ENCODE peak calls at places on chromosome 9, in nine cellular contexts. N is omental fat pad, G is neural crest cell, E is WTC11, B is AG09319, F is DND-41, U is Peyer's patch, K is psoas muscle, X is AG09309. V is an unnamed sample.

GRCh38 chr9:136578915-136579637 is 33.2 kb upstream of the NOTCH1 start:
- DNase-seq in K (no peak), N (no peak), E (no peak), G (no peak), X (no peak), U (no peak), F (peak), B (no peak), V (no peak)

GRCh38 chr9:8560560-8561525 is 761.3 kb upstream of the DMAC1 start:
- DNase-seq in U (no peak), B (no peak), E (peak), N (no peak), G (no peak), K (no peak), F (no peak), X (no peak), V (no peak)

GRCh38 chr9:8734760-8735159 is 935.2 kb upstream of the DMAC1 start:
- DNase-seq in G (no peak), E (peak), U (no peak), F (no peak), X (peak), N (no peak), K (no peak), B (no peak), V (no peak)

GRCh38 chr9:137294684-137295312 is 7.3 kb downstream of the NRARP start:
- DNase-seq in E (peak), N (no peak), F (no peak), X (no peak), G (no peak), B (no peak), K (no peak), U (no peak), V (peak)

GRCh38 chr9:104819033-104819432 is 55.1 kb downstream of the NIPSNAP3B start:
- DNase-seq in X (no peak), U (no peak), B (no peak), N (no peak), E (no peak), K (no peak), F (no peak), G (no peak), V (no peak)

GRCh38 chr9:78539904-78540303 is 243.0 kb downstream of the PSAT1 start:
- DNase-seq in N (no peak), F (no peak), X (peak), E (no peak), K (peak), B (no peak), G (no peak), U (no peak), V (no peak)

GRCh38 chr9:26413625-26414024 is 479.0 kb downstream of the CAAP1 start:
- DNase-seq in B (no peak), G (no peak), N (no peak), X (no peak), F (no peak), E (no peak), U (no peak), K (no peak), V (no peak)

GRCh38 chr9:6239048-6239461 is 23.4 kb downstream of the IL33 start:
- DNase-seq in B (no peak), G (no peak), F (no peak), E (no peak), U (no peak), X (no peak), N (no peak), K (no peak), V (no peak)

GRCh38 chr9:35136866-35137265 is 21.2 kb upstream of the ATOSB start:
- DNase-seq in K (no peak), F (no peak), X (no peak), N (no peak), B (no peak), U (no peak), G (no peak), E (no peak), V (no peak)

GRCh38 chr9:84301851-84302250 is 38.7 kb downstream of the SLC28A3 start:
- DNase-seq in F (no peak), X (no peak), B (no peak), G (no peak), N (no peak), E (no peak), U (no peak), K (no peak), V (no peak)

DNA sequence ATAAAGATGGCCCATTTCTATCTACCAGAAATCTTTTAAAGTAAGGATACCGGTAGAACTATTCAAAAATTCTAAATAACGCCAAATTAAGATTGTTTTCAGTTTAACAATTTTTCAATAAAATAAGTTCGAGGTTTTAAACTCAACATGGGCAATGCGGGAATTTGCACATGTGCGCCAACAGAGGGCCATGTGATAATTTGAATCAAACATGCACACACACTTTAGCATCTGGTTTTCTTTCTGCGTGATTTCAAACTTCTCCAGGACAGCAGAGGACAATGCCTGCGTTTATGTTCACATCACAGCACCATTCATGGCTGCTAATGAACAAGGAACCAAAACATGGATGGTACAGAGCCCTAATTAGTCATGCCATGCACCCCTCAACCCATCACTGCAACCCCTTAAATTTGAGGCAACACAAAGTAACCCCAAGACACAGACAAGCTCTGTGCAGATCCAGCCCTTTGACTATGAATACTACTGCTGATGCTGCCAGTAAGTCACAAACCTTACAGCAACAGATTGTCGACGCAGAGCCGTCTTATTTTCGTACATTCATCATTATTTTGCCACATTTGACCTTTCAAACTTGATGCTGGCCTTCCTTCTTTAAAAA is 2.8 kb downstream of the SHC3 start:
- DNase-seq in B (no peak), G (no peak), E (no peak), F (no peak), K (no peak), X (no peak), N (no peak), U (no peak), V (no peak)
- TF ChIP-seq CTCF in B (no peak), G (no peak), E (no peak), F (peak), K (no peak), X (peak), N (no peak), U (no peak), V (no peak)

DNA sequence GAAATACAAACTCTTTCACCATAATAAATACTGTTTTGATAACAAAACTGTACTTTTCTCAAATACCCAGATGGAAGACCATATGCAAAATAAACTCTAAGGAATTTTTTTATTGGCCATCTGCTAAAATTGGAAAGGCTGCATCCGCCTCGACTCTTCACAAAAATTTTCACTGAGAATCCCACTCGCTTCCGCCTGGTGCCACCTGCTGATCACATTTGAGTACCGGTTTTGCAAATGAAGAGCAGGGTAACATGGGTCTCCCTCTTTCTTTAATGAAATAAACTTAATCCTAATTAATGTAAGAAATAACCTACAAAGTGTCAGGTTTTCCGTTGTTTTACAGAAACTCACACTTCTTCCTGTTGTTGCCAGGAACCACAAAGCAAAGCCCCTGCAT is 76.3 kb downstream of the TTLL11 start:
- DNase-seq in G (no peak), X (no peak), K (no peak), N (no peak), E (no peak), B (no peak), U (no peak), F (no peak), V (no peak)
- TF ChIP-seq CTCF in G (peak), X (peak), K (peak), N (no peak), E (no peak), B (peak), U (no peak), F (peak), V (no peak)

GRCh38 chr9:73667749-73668148 is 516.1 kb downstream of the ANXA1 start:
- DNase-seq in E (no peak), X (no peak), U (no peak), K (no peak), B (no peak), G (no peak), F (no peak), N (no peak), V (no peak)
- TF ChIP-seq CTCF in E (no peak), X (no peak), U (no peak), K (no peak), B (peak), G (peak), F (no peak), N (no peak), V (no peak)

DNA sequence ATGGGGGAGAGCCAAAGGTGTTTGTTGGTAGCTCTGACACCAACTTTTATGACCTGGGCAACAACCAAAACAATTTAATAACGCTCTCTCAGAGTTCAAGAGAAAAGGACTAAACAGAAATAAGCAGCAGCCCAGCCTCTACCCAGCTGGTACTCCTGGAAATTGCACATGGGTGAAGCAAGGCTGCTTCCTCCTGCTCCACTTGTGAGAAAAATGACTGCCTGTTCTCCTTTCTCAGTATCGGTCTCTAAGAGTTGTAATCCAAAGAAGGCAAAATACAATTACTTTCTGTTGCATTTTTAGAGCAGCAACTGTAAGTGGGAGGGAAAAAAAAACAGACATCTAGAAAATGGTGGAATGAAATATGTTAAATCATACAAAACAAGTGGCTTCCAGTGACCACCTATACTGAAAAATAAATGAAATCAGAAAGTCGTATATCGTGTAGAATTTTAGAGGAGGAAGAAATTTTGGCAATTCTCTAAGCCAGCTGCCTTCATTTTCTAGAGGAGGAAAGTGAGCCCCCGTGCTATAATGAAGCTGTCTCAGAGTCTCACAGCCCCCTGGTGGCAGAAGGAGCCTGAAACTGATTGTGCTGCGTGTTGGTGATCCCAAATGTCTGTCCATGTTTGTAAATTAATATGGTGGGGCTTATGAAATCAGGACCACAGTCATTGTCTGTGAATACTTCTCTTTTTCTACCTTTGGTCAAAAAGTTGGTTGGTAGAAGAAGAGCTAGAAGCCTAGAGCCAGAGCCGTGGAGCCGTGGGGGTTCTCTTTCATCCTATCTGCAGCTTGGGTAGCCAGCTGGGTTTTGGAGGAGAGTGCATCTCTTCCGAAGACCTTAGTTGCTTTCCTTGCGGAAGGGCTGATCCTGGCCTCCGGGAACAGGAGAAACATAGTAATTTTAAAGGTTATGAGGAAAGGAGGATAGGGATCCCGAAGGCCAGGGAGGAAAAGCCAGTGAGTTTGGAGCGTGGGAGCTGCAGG is 139.9 kb downstream of the PIP5K1B start:
- DNase-seq in X (no peak), G (peak), K (peak), B (no peak), U (peak), N (peak), E (peak), F (peak), V (peak)
- TF ChIP-seq CTCF in X (peak), G (peak), K (peak), B (peak), U (peak), N (no peak), E (peak), F (peak), V (peak)

GRCh38 chr9:106287108-106287631 is 575.8 kb upstream of the ZNF462 start:
- DNase-seq in K (no peak), B (no peak), G (no peak), U (no peak), X (no peak), N (no peak), F (no peak), E (no peak), V (no peak)

GRCh38 chr9:106284300-106284699 is 578.7 kb upstream of the ZNF462 start:
- DNase-seq in E (peak), B (no peak), K (no peak), U (no peak), N (no peak), X (no peak), F (no peak), G (peak), V (no peak)

GRCh38 chr9:106288689-106289088 is 574.3 kb upstream of the ZNF462 start:
- DNase-seq in U (no peak), E (no peak), N (no peak), X (no peak), B (no peak), K (no peak), G (no peak), F (no peak), V (no peak)

GRCh38 chr9:106286249-106286648 is 576.7 kb upstream of the ZNF462 start:
- DNase-seq in B (no peak), E (peak), K (no peak), X (no peak), U (no peak), F (no peak), G (peak), N (no peak), V (no peak)
- TF ChIP-seq CTCF in B (peak), E (peak), K (no peak), X (no peak), U (no peak), F (no peak), G (peak), N (no peak), V (peak)

GRCh38 chr9:114431770-114432169 is 44.0 kb upstream of the AKNA start:
- DNase-seq in B (no peak), N (no peak), F (no peak), X (no peak), E (no peak), K (no peak), G (no peak), U (no peak), V (no peak)
- TF ChIP-seq CTCF in B (no peak), N (no peak), F (no peak), X (no peak), E (no peak), K (no peak), G (no peak), U (no peak), V (no peak)

DNA sequence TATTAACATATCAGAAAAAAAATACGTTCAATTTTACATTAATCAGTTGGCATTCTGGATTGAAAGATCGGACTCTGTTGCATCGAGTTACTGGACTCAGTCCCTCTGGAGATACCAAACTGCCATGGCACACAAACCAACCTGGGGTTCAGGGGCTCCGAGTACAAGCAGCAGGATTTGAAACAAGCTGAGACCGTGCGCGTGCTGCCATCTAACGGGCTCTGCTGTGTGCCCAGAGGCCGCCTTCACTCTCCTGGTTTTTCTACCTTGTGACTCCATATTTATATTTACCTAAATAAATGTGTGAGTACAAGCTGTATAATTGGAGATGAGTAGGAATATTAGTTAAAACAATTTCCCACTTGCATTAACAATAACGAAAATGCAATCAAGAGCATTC is 48.2 kb downstream of the ANXA1 start:
- DNase-seq in E (peak), U (no peak), G (peak), N (no peak), X (no peak), K (no peak), F (no peak), B (no peak), V (no peak)
- TF ChIP-seq CTCF in E (peak), U (no peak), G (peak), N (no peak), X (peak), K (no peak), F (no peak), B (peak), V (peak)

GRCh38 chr9:112366591-112366990 is 13.3 kb upstream of the HSDL2 start:
- DNase-seq in X (no peak), K (no peak), G (no peak), B (no peak), F (peak), U (no peak), E (peak), N (no peak), V (no peak)
- TF ChIP-seq CTCF in X (peak), K (no peak), G (no peak), B (no peak), F (peak), U (no peak), E (no peak), N (no peak), V (no peak)

DNA sequence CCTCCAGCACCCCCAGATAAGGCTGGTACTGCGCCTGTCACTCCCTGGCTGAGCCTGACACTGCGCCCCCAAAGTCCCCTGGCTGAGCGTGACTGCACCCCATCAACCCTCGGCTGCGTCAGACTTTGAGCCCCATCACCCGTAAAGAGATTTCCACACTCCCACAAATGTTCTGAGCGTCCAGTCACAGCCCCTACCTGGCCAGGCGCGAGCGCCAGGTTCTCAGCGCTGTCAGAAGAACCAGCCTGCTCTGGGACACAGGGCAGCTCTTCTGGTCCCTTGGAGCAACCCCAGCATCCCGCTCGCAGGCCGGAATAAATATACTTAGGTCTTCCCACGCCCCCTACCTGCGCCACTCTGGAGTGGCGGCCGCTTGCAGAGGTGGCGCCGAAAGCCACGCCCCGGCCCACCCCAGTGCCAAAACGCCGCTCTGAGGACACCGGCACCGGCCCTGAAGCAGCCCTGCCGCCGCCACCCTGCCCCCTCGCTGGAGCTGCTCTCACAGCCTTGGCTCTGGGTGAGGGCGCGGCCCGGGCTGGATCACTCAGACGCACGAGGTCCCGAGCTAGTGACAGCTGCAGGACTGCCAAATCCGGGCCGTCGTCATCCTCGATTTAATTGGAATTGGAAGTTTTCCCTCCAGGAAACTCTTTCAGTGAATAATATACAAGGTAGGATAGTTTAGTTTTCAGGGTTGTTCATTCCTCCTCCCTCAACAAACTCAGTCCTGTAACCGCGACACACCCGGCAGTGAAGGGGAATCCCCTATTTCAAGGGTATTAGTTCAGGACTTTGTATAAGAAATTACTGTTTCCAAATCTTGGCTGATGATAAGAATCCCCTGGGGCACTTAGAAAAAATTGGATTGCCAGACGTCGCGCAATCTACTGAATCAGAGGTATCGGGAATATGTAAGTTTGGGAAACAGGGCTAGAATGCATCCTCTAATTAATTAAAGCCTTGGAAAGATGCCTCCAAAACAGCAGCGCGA is 1.2 kb upstream of the CEMIP2 start:
- DNase-seq in B (no peak), E (peak), N (peak), G (peak), U (peak), F (peak), X (no peak), K (peak), V (peak)
- TF ChIP-seq CTCF in B (no peak), E (peak), N (no peak), G (peak), U (peak), F (no peak), X (peak), K (no peak), V (peak)

DNA sequence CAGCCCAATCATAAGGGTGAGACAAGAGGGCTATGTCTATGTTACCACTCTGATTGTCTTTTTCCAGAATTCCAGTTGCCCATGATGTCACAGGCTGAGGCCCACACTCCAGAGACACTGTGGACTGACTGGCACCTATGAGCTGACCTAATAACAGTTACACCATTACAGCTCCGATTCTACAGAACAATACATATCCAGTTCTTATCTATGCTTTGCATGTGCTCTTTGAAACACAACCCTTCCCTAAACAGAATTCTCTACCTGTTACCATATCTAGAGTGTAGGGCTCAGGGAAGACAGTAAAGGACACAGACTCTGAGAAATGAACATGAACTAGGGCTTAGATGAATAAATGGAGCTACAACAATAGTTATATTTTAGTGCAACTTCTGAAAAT is 45.7 kb upstream of the ALDOB start:
- DNase-seq in B (no peak), E (no peak), N (no peak), X (no peak), G (no peak), U (no peak), K (no peak), F (no peak), V (no peak)
- TF ChIP-seq CTCF in B (no peak), E (no peak), N (no peak), X (no peak), G (no peak), U (no peak), K (no peak), F (no peak), V (no peak)

V was measured in GM13977.